ENCODE peak calls at places on chromosomes 4 and X, in five cellular contexts. B, D, P, F and X are unnamed samples.

GRCh38 chr4:147981305-147981704 is 249.4 kb downstream of the ARHGAP10 start:
- DNase-seq in D (peak), P (peak), B (no peak), F (no peak), X (peak)

GRCh38 chr4:85732124-85732523 is 257.2 kb downstream of the ARHGAP24 start:
- DNase-seq in P (no peak), B (no peak), F (no peak), D (no peak), X (no peak)

GRCh38 chr4:2868840-2869487 is 25.3 kb downstream of the ADD1 start:
- DNase-seq in P (no peak), F (no peak), B (no peak), D (no peak), X (no peak)

GRCh38 chrX:13068651-13069050 is 24.2 kb upstream of the FAM9C start:
- DNase-seq in D (no peak), P (no peak), F (no peak), B (no peak), X (no peak)

GRCh38 chr4:3512719-3513118 is 19.5 kb downstream of the LRPAP1 start:
- DNase-seq in D (no peak), P (no peak), B (no peak), F (no peak), X (no peak)

GRCh38 chr4:183996868-183997267 is 91.8 kb downstream of the STOX2 start:
- DNase-seq in F (no peak), D (no peak), B (no peak), P (no peak), X (peak)

GRCh38 chrX:72274526-72274925 is 2.5 kb downstream of the RPS4X start:
- DNase-seq in B (no peak), D (no peak), P (peak), F (no peak), X (no peak)

GRCh38 chr4:56149601-56150000 is 200.9 kb downstream of the CEP135 start:
- DNase-seq in D (no peak), B (no peak), P (no peak), F (no peak), X (peak)

GRCh38 chrX:28659269-28659668 is 72.0 kb downstream of the IL1RAPL1 start:
- DNase-seq in D (no peak), F (no peak), B (no peak), P (no peak), X (no peak)

GRCh38 chr4:17816142-17816541 is 5.4 kb downstream of the NCAPG start:
- DNase-seq in B (no peak), F (no peak), P (no peak), D (no peak), X (no peak)

GRCh38 chr4:88803600-88804096 is 106.0 kb upstream of the NAP1L5 start:
- DNase-seq in D (peak), F (no peak), B (no peak), P (peak), X (peak)

GRCh38 chr4:180059216-180059881 is 2183.9 kb upstream of the TENM3 start:
- DNase-seq in B (peak), P (no peak), F (no peak), D (no peak), X (no peak)

GRCh38 chr4:89336818-89337395 is 29.3 kb upstream of the GPRIN3 start:
- DNase-seq in F (no peak), B (no peak), D (no peak), P (no peak), X (no peak)

GRCh38 chrX:50536955-50537354 is 66.3 kb upstream of the DGKK start:
- DNase-seq in P (no peak), D (no peak), F (no peak), B (no peak), X (no peak)